ENCODE peak calls at places on chromosome 3, in nine cellular contexts. L, T, I, K, H, W, G, Y and X are unnamed samples.

GRCh38 chr3:45088959-45089358 is 57.2 kb downstream of the CDCP1 start:
- DNase-seq in L (no peak), T (no peak), I (no peak), K (no peak), H (no peak), W (no peak), G (no peak), Y (no peak), X (no peak)

GRCh38 chr3:169085827-169086226 is 577.7 kb downstream of the MECOM start:
- DNase-seq in L (no peak), T (peak), I (no peak), K (no peak), H (peak), W (no peak), G (no peak), Y (no peak), X (no peak)

GRCh38 chr3:54120657-54121403 is 1.5 kb upstream of the CACNA2D3 start:
- DNase-seq in L (no peak), T (no peak), I (no peak), K (peak), H (no peak), W (no peak), G (no peak), Y (no peak), X (no peak)

GRCh38 chr3:38604246-38604645 is 45.2 kb downstream of the SCN5A start:
- DNase-seq in L (no peak), T (no peak), I (no peak), K (no peak), H (no peak), W (no peak), G (no peak), Y (no peak), X (no peak)

GRCh38 chr3:1533763-1534162 is 440.9 kb downstream of the CNTN6 start:
- DNase-seq in L (no peak), T (no peak), I (no peak), K (no peak), H (no peak), W (no peak), G (no peak), Y (no peak), X (no peak)

GRCh38 chr3:187454416-187454815 is 86.2 kb downstream of the RTP4 start:
- DNase-seq in L (no peak), T (no peak), I (no peak), K (no peak), H (no peak), W (no peak), G (no peak), Y (no peak), X (no peak)

GRCh38 chr3:25155696-25156471 is 272.2 kb upstream of the RARB start:
- DNase-seq in L (no peak), T (no peak), I (no peak), K (no peak), H (no peak), W (no peak), G (no peak), Y (no peak), X (no peak)

GRCh38 chr3:46208167-46208704 is at the start of gene CCR1:
- DNase-seq in L (peak), T (no peak), I (peak), K (no peak), H (no peak), W (peak), G (peak), Y (peak), X (peak)

GRCh38 chr3:107387555-107387954 is 10.3 kb downstream of the CCDC54 start:
- DNase-seq in L (no peak), T (no peak), I (no peak), K (no peak), H (no peak), W (no peak), G (no peak), Y (no peak), X (no peak)

GRCh38 chr3:188348445-188349244 is 194.7 kb downstream of the LPP start:
- DNase-seq in L (peak), T (peak), I (peak), K (peak), H (peak), W (peak), G (peak), Y (peak), X (no peak)

GRCh38 chr3:122298239-122298638 is 26.8 kb upstream of the CSTA start:
- DNase-seq in L (no peak), T (no peak), I (no peak), K (no peak), H (no peak), W (no peak), G (no peak), Y (no peak), X (no peak)

GRCh38 chr3:38829404-38829803 is 13.4 kb upstream of the SCN10A start:
- DNase-seq in L (peak), T (no peak), I (no peak), K (no peak), H (peak), W (peak), G (peak), Y (no peak), X (no peak)

GRCh38 chr3:113614402-113614801 is 82.0 kb downstream of the USF3 start:
- DNase-seq in L (no peak), T (no peak), I (no peak), K (no peak), H (no peak), W (no peak), G (no peak), Y (no peak), X (no peak)

GRCh38 chr3:21013566-21013965 is 737.4 kb downstream of the ZNF385D start:
- DNase-seq in L (no peak), T (no peak), I (no peak), K (no peak), H (no peak), W (no peak), G (no peak), Y (no peak), X (no peak)

GRCh38 chr3:11698326-11699082 is 54.8 kb upstream of the VGLL4 start:
- DNase-seq in L (no peak), T (no peak), I (no peak), K (no peak), H (no peak), W (no peak), G (no peak), Y (no peak), X (no peak)

GRCh38 chr3:149393355-149394165 is 16.1 kb upstream of the TM4SF1 start:
- DNase-seq in L (peak), T (no peak), I (peak), K (peak), H (peak), W (peak), G (peak), Y (peak), X (peak)

GRCh38 chr3:125039041-125039896 is 16.5 kb downstream of the HEG1 start:
- DNase-seq in L (no peak), T (no peak), I (no peak), K (peak), H (no peak), W (no peak), G (no peak), Y (no peak), X (no peak)

GRCh38 chr3:61627768-61628185 is 66.4 kb downstream of the PTPRG start:
- DNase-seq in L (no peak), T (no peak), I (peak), K (no peak), H (peak), W (no peak), G (no peak), Y (peak), X (no peak)

GRCh38 chr3:130621824-130622223 is 104.8 kb downstream of the COL6A6 start:
- DNase-seq in L (no peak), T (no peak), I (no peak), K (no peak), H (no peak), W (no peak), G (no peak), Y (no peak), X (no peak)

GRCh38 chr3:177835008-177835407 is 637.7 kb upstream of the TBL1XR1 start:
- DNase-seq in L (no peak), T (peak), I (no peak), K (no peak), H (peak), W (no peak), G (no peak), Y (no peak), X (no peak)

GRCh38 chr3:169694117-169694516 is 30.6 kb upstream of the MECOM start:
- DNase-seq in L (no peak), T (no peak), I (no peak), K (no peak), H (no peak), W (no peak), G (no peak), Y (no peak), X (no peak)

GRCh38 chr3:177427096-177427495 is 229.8 kb upstream of the TBL1XR1 start:
- DNase-seq in L (no peak), T (no peak), I (no peak), K (no peak), H (no peak), W (no peak), G (no peak), Y (no peak), X (no peak)

GRCh38 chr3:169591159-169591951 is 72.2 kb downstream of the MECOM start:
- DNase-seq in L (no peak), T (no peak), I (peak), K (no peak), H (no peak), W (no peak), G (no peak), Y (no peak), X (no peak)

GRCh38 chr3:158911586-158911985 is 109.7 kb downstream of the MFSD1 start:
- DNase-seq in L (no peak), T (no peak), I (no peak), K (no peak), H (no peak), W (no peak), G (no peak), Y (no peak), X (no peak)

GRCh38 chr3:104102386-104102785 is 1264.3 kb upstream of the ALCAM start:
- DNase-seq in L (no peak), T (no peak), I (no peak), K (no peak), H (peak), W (no peak), G (no peak), Y (no peak), X (no peak)

GRCh38 chr3:2303567-2303966 is 204.9 kb downstream of the CNTN4 start:
- DNase-seq in L (no peak), T (no peak), I (no peak), K (no peak), H (no peak), W (no peak), G (no peak), Y (no peak), X (no peak)

GRCh38 chr3:67006460-67006859 is 8.4 kb downstream of the KBTBD8 start:
- DNase-seq in L (no peak), T (no peak), I (no peak), K (no peak), H (peak), W (no peak), G (no peak), Y (no peak), X (no peak)

GRCh38 chr3:135929670-135930069 is 35.9 kb upstream of the PPP2R3A start:
- DNase-seq in L (no peak), T (no peak), I (peak), K (peak), H (no peak), W (no peak), G (peak), Y (peak), X (no peak)
- H3K27ac ChIP-seq in L (no peak), T (no peak), I (peak), K (no peak), H (no peak), W (no peak), G (peak), Y (no peak), X (no peak)

GRCh38 chr3:13009132-13009945 is 63.9 kb downstream of the IQSEC1 start:
- DNase-seq in L (peak), T (no peak), I (peak), K (no peak), H (no peak), W (peak), G (peak), Y (no peak), X (peak)

GRCh38 chr3:13008114-13008995 is 64.9 kb downstream of the IQSEC1 start:
- DNase-seq in L (peak), T (no peak), I (no peak), K (no peak), H (no peak), W (no peak), G (no peak), Y (no peak), X (no peak)

GRCh38 chr3:13006216-13006990 is 66.8 kb downstream of the IQSEC1 start:
- DNase-seq in L (peak), T (no peak), I (no peak), K (no peak), H (no peak), W (no peak), G (no peak), Y (no peak), X (no peak)

GRCh38 chr3:13005301-13005700 is 67.9 kb downstream of the IQSEC1 start:
- DNase-seq in L (peak), T (no peak), I (peak), K (no peak), H (no peak), W (no peak), G (no peak), Y (no peak), X (no peak)

GRCh38 chr3:13007251-13007941 is 65.8 kb downstream of the IQSEC1 start:
- DNase-seq in L (peak), T (no peak), I (no peak), K (no peak), H (no peak), W (no peak), G (no peak), Y (no peak), X (no peak)
- H3K27ac ChIP-seq in L (no peak), T (no peak), I (no peak), K (no peak), H (no peak), W (no peak), G (no peak), Y (no peak), X (no peak)

GRCh38 chr3:160485931-160486330 is 36.3 kb upstream of the TRIM59 start:
- DNase-seq in L (no peak), T (no peak), I (no peak), K (no peak), H (no peak), W (no peak), G (no peak), Y (no peak), X (no peak)
- H3K27ac ChIP-seq in L (no peak), T (no peak), I (no peak), K (no peak), H (peak), W (no peak), G (no peak), Y (no peak), X (no peak)

GRCh38 chr3:129187857-129188256 is 4.2 kb upstream of the CNBP start:
- DNase-seq in L (no peak), T (no peak), I (no peak), K (no peak), H (no peak), W (no peak), G (no peak), Y (no peak), X (no peak)
- H3K27ac ChIP-seq in L (no peak), T (no peak), I (no peak), K (peak), H (no peak), W (peak), G (peak), Y (peak), X (peak)